ENCODE peak calls at places on chromosomes 5 and 9, in seven cellular contexts. D is Karpas-422, Q is PC-9, B is SK-N-SH, O is MM.1S, V is GM23248, H is HCT116. U is an unnamed sample. For H3K9me2, the result is how much of the 10 kb centered on the place peaks cover.

GRCh38 chr5:124743534-124744169 is 2.8 kb downstream of the ZNF608 start:
- DNase-seq in D (no peak), Q (no peak), B (no peak), O (no peak), V (peak), H (no peak), U (peak)

GRCh38 chr5:170348069-170348702 is 41.0 kb downstream of the KCNMB1 start:
- DNase-seq in D (no peak), Q (no peak), B (no peak), O (no peak), V (peak), H (no peak), U (no peak)

GRCh38 chr5:62214701-62215100 is 91.3 kb upstream of the KIF2A start:
- DNase-seq in D (peak), Q (peak), B (no peak), O (no peak), V (peak), H (peak), U (no peak)

GRCh38 chr5:19986806-19987205 is 1.2 kb downstream of the CDH18 start:
- DNase-seq in D (no peak), Q (no peak), B (no peak), O (no peak), V (no peak), H (no peak), U (no peak)

GRCh38 chr5:127957183-127957582 is 126.4 kb upstream of the SLC12A2 start:
- DNase-seq in D (no peak), Q (no peak), B (peak), O (no peak), V (peak), H (no peak), U (peak)

GRCh38 chr9:78982849-78983248 is 588.9 kb upstream of the TLE4 start:
- DNase-seq in D (no peak), Q (no peak), B (no peak), O (no peak), V (peak), H (peak), U (no peak)

GRCh38 chr5:149314571-149315111 is 30.7 kb upstream of the GRPEL2 start:
- DNase-seq in D (peak), Q (no peak), B (no peak), O (no peak), V (no peak), H (no peak), U (no peak)

GRCh38 chr5:164748861-164749260 is 1243.4 kb downstream of the MAT2B start:
- DNase-seq in D (no peak), Q (no peak), B (no peak), O (peak), V (no peak), H (no peak), U (no peak)

GRCh38 chr5:152425083-152425482 is 20.0 kb upstream of the NMUR2 start:
- DNase-seq in D (no peak), Q (no peak), B (no peak), O (no peak), V (no peak), H (no peak), U (no peak)
- H3K9me2 ChIP-seq in D (under half), Q (under half), B (under half), O (under half), V (under half), H (under half), U (under half)

DNA sequence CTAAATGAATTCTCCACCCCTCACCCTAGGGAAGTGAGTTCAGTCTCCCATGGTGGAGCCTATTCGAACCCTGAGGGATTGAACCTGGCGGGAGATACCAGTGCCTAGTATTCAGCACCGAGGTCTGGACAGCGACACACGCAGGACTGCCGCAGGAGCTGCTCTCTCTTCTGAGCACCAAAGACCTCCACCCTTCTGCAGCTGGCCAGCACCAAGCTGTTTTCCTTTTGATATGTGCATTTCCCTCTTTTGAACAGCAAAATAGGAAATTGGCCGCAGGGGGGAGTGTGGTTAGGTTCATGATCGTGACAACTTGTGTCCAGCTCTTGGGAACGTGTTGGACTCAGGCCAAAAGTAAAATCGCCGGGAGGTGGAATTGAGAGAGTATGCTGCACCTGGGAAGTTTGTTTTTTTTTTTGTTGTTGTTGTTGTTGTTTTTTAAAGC is 1.2 kb upstream of the PCSK1 start:
- DNase-seq in D (peak), Q (no peak), B (peak), O (peak), V (peak), H (peak), U (peak)
- H3K4me3 ChIP-seq in D (no peak), Q (no peak), B (no peak), O (no peak), V (no peak), H (no peak), U (no peak)

GRCh38 chr9:34578241-34579096 is 11.1 kb downstream of the CNTFR start:
- DNase-seq in D (no peak), Q (no peak), B (peak), O (no peak), V (peak), H (no peak), U (peak)
- H3K4me2 ChIP-seq in D (no peak), Q (no peak), B (peak), O (no peak), V (peak), H (no peak), U (peak)

GRCh38 chr9:82894961-82895902 is 167.7 kb downstream of the RASEF start:
- DNase-seq in D (no peak), Q (no peak), B (peak), O (no peak), V (no peak), H (no peak), U (peak)

GRCh38 chr9:82890401-82890800 is 172.5 kb downstream of the RASEF start:
- DNase-seq in D (no peak), Q (no peak), B (no peak), O (no peak), V (no peak), H (no peak), U (no peak)

GRCh38 chr9:82890865-82891264 is 172.1 kb downstream of the RASEF start:
- DNase-seq in D (no peak), Q (no peak), B (no peak), O (no peak), V (no peak), H (no peak), U (no peak)

GRCh38 chr9:82891321-82891720 is 171.6 kb downstream of the RASEF start:
- DNase-seq in D (no peak), Q (no peak), B (no peak), O (no peak), V (no peak), H (no peak), U (no peak)

DNA sequence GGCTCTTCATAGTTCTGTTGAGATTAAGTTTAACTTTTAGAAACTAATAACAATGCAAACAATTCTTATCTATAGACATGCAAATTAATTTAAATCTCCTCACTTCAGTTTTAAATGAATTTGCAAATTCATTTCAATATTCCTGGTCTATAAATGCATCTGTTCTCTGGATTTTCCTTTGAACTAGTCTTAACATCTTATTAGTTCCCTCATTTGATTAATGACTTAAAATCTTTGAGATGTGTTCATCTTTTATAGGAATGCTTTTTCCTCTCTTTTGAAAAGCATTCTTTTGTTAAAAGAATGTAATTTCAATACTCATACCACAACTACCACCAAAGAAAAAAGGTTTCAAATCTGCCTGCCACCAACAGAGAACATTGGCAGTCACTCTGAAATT is 169.4 kb downstream of the RASEF start:
- DNase-seq in D (no peak), Q (no peak), B (no peak), O (no peak), V (no peak), H (no peak), U (no peak)
- H3K9me2 ChIP-seq in D (under half), Q (under half), B (under half), O (under half), V (under half), H (under half), U (under half)

GRCh38 chr9:133701981-133702797 is 36.0 kb downstream of the SARDH start:
- DNase-seq in D (no peak), Q (no peak), B (no peak), O (no peak), V (no peak), H (no peak), U (peak)

GRCh38 chr9:133702798-133703570 is 35.2 kb downstream of the SARDH start:
- DNase-seq in D (no peak), Q (no peak), B (no peak), O (no peak), V (no peak), H (no peak), U (no peak)

GRCh38 chr9:133699546-133699945 is 38.6 kb downstream of the SARDH start:
- DNase-seq in D (no peak), Q (no peak), B (no peak), O (no peak), V (no peak), H (no peak), U (no peak)

GRCh38 chr9:133700861-133701320 is 37.3 kb downstream of the SARDH start:
- DNase-seq in D (no peak), Q (no peak), B (no peak), O (no peak), V (no peak), H (no peak), U (no peak)

GRCh38 chr9:133701321-133701980 is 36.7 kb downstream of the SARDH start:
- DNase-seq in D (no peak), Q (no peak), B (no peak), O (no peak), V (peak), H (no peak), U (no peak)
- H3K4me3 ChIP-seq in D (no peak), Q (no peak), B (no peak), O (no peak), V (no peak), H (no peak), U (no peak)

GRCh38 chr9:37200572-37201005 is 80.2 kb downstream of the ZCCHC7 start:
- DNase-seq in D (no peak), Q (peak), B (no peak), O (no peak), V (peak), H (no peak), U (no peak)
- H3K4me2 ChIP-seq in D (no peak), Q (peak), B (peak), O (no peak), V (peak), H (peak), U (no peak)